ENCODE peak calls at places on chromosomes 16 and 17, in eight cellular contexts. One of them, this sample, is unnamed.
A peak's percentile ranks its signal among the peaks of the same experiment; 100 is the strongest.

GRCh38 chr17:18039535-18040286 is 503 bp downstream of the GID4 start:
- DNase-seq in heart left ventricle: peak; percentile 30
- DNase-seq in right lobe of liver: no peak
- DNase-seq in uterus: peak; percentile 31
- DNase-seq in A549: peak; percentile 36
- DNase-seq in IMR-90: no peak
- DNase-seq in transverse colon: peak; percentile 41
- DNase-seq in endothelial cell of umbilical vein: peak; percentile 17
- DNase-seq in this sample: no peak

GRCh38 chr16:72372082-72372615 is 200.2 kb upstream of the PMFBP1 start:
- DNase-seq in heart left ventricle: no peak
- DNase-seq in right lobe of liver: no peak
- DNase-seq in uterus: no peak
- DNase-seq in A549: no peak
- DNase-seq in IMR-90: no peak
- DNase-seq in transverse colon: no peak
- DNase-seq in endothelial cell of umbilical vein: no peak
- DNase-seq in this sample: no peak

GRCh38 chr16:51666821-51667220 is 515.8 kb upstream of the SALL1 start:
- DNase-seq in heart left ventricle: no peak
- DNase-seq in right lobe of liver: no peak
- DNase-seq in uterus: no peak
- DNase-seq in A549: no peak
- DNase-seq in IMR-90: no peak
- DNase-seq in transverse colon: no peak
- DNase-seq in endothelial cell of umbilical vein: no peak
- DNase-seq in this sample: no peak

GRCh38 chr17:58279016-58279671 is 1.6 kb downstream of the MPO start:
- DNase-seq in heart left ventricle: peak; percentile 34
- DNase-seq in right lobe of liver: no peak
- DNase-seq in uterus: no peak
- DNase-seq in A549: no peak
- DNase-seq in IMR-90: peak; percentile 30
- DNase-seq in transverse colon: peak; percentile 23
- DNase-seq in endothelial cell of umbilical vein: no peak
- DNase-seq in this sample: no peak

GRCh38 chr17:74522381-74523090 is 8.7 kb downstream of the CD300LB start:
- DNase-seq in heart left ventricle: no peak
- DNase-seq in right lobe of liver: peak; percentile 43
- DNase-seq in uterus: no peak
- DNase-seq in A549: no peak
- DNase-seq in IMR-90: no peak
- DNase-seq in transverse colon: no peak
- DNase-seq in endothelial cell of umbilical vein: no peak
- DNase-seq in this sample: no peak

GRCh38 chr17:58786586-58787295 is 31.1 kb downstream of the PPM1E start:
- DNase-seq in heart left ventricle: no peak
- DNase-seq in right lobe of liver: no peak
- DNase-seq in uterus: no peak
- DNase-seq in A549: peak; percentile 8
- DNase-seq in IMR-90: peak; percentile 87
- DNase-seq in transverse colon: no peak
- DNase-seq in endothelial cell of umbilical vein: peak; percentile 46
- DNase-seq in this sample: no peak

GRCh38 chr16:89841275-89841674 is 13.0 kb downstream of the SPIRE2 start:
- DNase-seq in heart left ventricle: no peak
- DNase-seq in right lobe of liver: no peak
- DNase-seq in uterus: no peak
- DNase-seq in A549: no peak
- DNase-seq in IMR-90: no peak
- DNase-seq in transverse colon: peak; percentile 42
- DNase-seq in endothelial cell of umbilical vein: no peak
- DNase-seq in this sample: no peak

GRCh38 chr17:16989953-16990860 is 18.3 kb upstream of the TNFRSF13B start:
- DNase-seq in heart left ventricle: no peak
- DNase-seq in right lobe of liver: peak; percentile 1
- DNase-seq in uterus: no peak
- DNase-seq in A549: no peak
- DNase-seq in IMR-90: peak; percentile 59
- DNase-seq in transverse colon: no peak
- DNase-seq in endothelial cell of umbilical vein: no peak
- DNase-seq in this sample: no peak

GRCh38 chr17:81956607-81957589 is 4.1 kb downstream of the NOTUM start:
- DNase-seq in heart left ventricle: no peak
- DNase-seq in right lobe of liver: no peak
- DNase-seq in uterus: no peak
- DNase-seq in A549: no peak
- DNase-seq in IMR-90: no peak
- DNase-seq in transverse colon: no peak
- DNase-seq in endothelial cell of umbilical vein: no peak
- DNase-seq in this sample: no peak

GRCh38 chr17:71423871-71424546 is 696.8 kb upstream of the SOX9 start:
- DNase-seq in heart left ventricle: no peak
- DNase-seq in right lobe of liver: no peak
- DNase-seq in uterus: no peak
- DNase-seq in A549: no peak
- DNase-seq in IMR-90: peak; percentile 76
- DNase-seq in transverse colon: no peak
- DNase-seq in endothelial cell of umbilical vein: no peak
- DNase-seq in this sample: no peak

GRCh38 chr17:50603340-50603739 is 31.3 kb upstream of the ABCC3 start:
- DNase-seq in heart left ventricle: no peak
- DNase-seq in right lobe of liver: no peak
- DNase-seq in uterus: no peak
- DNase-seq in A549: peak; percentile 68
- DNase-seq in IMR-90: no peak
- DNase-seq in transverse colon: no peak
- DNase-seq in endothelial cell of umbilical vein: no peak
- DNase-seq in this sample: no peak

GRCh38 chr16:87169509-87169985 is 147.6 kb downstream of the C16orf95 start:
- DNase-seq in heart left ventricle: no peak
- DNase-seq in right lobe of liver: peak; percentile 73
- DNase-seq in uterus: no peak
- DNase-seq in A549: no peak
- DNase-seq in IMR-90: peak; percentile 35
- DNase-seq in transverse colon: no peak
- DNase-seq in endothelial cell of umbilical vein: no peak
- DNase-seq in this sample: no peak

GRCh38 chr17:44496815-44497214 is 6.4 kb downstream of the GPATCH8 start:
- DNase-seq in heart left ventricle: no peak
- DNase-seq in right lobe of liver: no peak
- DNase-seq in uterus: no peak
- DNase-seq in A549: no peak
- DNase-seq in IMR-90: no peak
- DNase-seq in transverse colon: no peak
- DNase-seq in endothelial cell of umbilical vein: no peak
- DNase-seq in this sample: no peak

GRCh38 chr16:85522842-85523601 is 90.1 kb upstream of the GSE1 start:
- DNase-seq in heart left ventricle: peak; percentile 56
- DNase-seq in right lobe of liver: no peak
- DNase-seq in uterus: peak; percentile 45
- DNase-seq in A549: no peak
- DNase-seq in IMR-90: peak; percentile 24
- DNase-seq in transverse colon: peak; percentile 46
- DNase-seq in endothelial cell of umbilical vein: no peak
- DNase-seq in this sample: no peak

GRCh38 chr16:47528431-47528830 is 67.3 kb downstream of the PHKB start:
- DNase-seq in heart left ventricle: no peak
- DNase-seq in right lobe of liver: no peak
- DNase-seq in uterus: no peak
- DNase-seq in A549: no peak
- DNase-seq in IMR-90: peak; percentile 28
- DNase-seq in transverse colon: no peak
- DNase-seq in endothelial cell of umbilical vein: no peak
- DNase-seq in this sample: no peak

GRCh38 chr16:67941469-67942199 is 2.3 kb downstream of the LCAT start:
- DNase-seq in heart left ventricle: no peak
- DNase-seq in right lobe of liver: no peak
- DNase-seq in uterus: no peak
- DNase-seq in A549: no peak
- DNase-seq in IMR-90: no peak
- DNase-seq in transverse colon: no peak
- DNase-seq in endothelial cell of umbilical vein: no peak
- DNase-seq in this sample: no peak

GRCh38 chr17:51995797-51996403 is 162.6 kb downstream of the CA10 start:
- DNase-seq in heart left ventricle: no peak
- DNase-seq in right lobe of liver: no peak
- DNase-seq in uterus: no peak
- DNase-seq in A549: no peak
- DNase-seq in IMR-90: no peak
- DNase-seq in transverse colon: no peak
- DNase-seq in endothelial cell of umbilical vein: no peak
- DNase-seq in this sample: no peak

GRCh38 chr16:19219836-19220235 is 51.8 kb downstream of the SYT17 start:
- DNase-seq in heart left ventricle: no peak
- DNase-seq in right lobe of liver: no peak
- DNase-seq in uterus: no peak
- DNase-seq in A549: no peak
- DNase-seq in IMR-90: no peak
- DNase-seq in transverse colon: no peak
- DNase-seq in endothelial cell of umbilical vein: no peak
- DNase-seq in this sample: no peak

GRCh38 chr16:28837672-28838557 is 8.2 kb downstream of the TUFM start:
- DNase-seq in heart left ventricle: no peak
- DNase-seq in right lobe of liver: no peak
- DNase-seq in uterus: no peak
- DNase-seq in A549: no peak
- DNase-seq in IMR-90: no peak
- DNase-seq in transverse colon: no peak
- DNase-seq in endothelial cell of umbilical vein: no peak
- DNase-seq in this sample: no peak

GRCh38 chr16:28838558-28838918 is 7.6 kb downstream of the TUFM start:
- DNase-seq in heart left ventricle: no peak
- DNase-seq in right lobe of liver: no peak
- DNase-seq in uterus: no peak
- DNase-seq in A549: no peak
- DNase-seq in IMR-90: no peak
- DNase-seq in transverse colon: no peak
- DNase-seq in endothelial cell of umbilical vein: no peak
- DNase-seq in this sample: no peak

GRCh38 chr16:28836761-28837064 is 9.4 kb downstream of the TUFM start:
- DNase-seq in heart left ventricle: no peak
- DNase-seq in right lobe of liver: no peak
- DNase-seq in uterus: no peak
- DNase-seq in A549: no peak
- DNase-seq in IMR-90: no peak
- DNase-seq in transverse colon: no peak
- DNase-seq in endothelial cell of umbilical vein: no peak
- DNase-seq in this sample: no peak

GRCh38 chr16:28839899-28840298 is 6.2 kb downstream of the TUFM start:
- DNase-seq in heart left ventricle: no peak
- DNase-seq in right lobe of liver: no peak
- DNase-seq in uterus: no peak
- DNase-seq in A549: no peak
- DNase-seq in IMR-90: no peak
- DNase-seq in transverse colon: no peak
- DNase-seq in endothelial cell of umbilical vein: no peak
- DNase-seq in this sample: no peak

GRCh38 chr16:28839004-28839639 is 7.0 kb downstream of the TUFM start:
- DNase-seq in heart left ventricle: no peak
- DNase-seq in right lobe of liver: no peak
- DNase-seq in uterus: no peak
- DNase-seq in A549: no peak
- DNase-seq in IMR-90: no peak
- DNase-seq in transverse colon: no peak
- DNase-seq in endothelial cell of umbilical vein: no peak
- DNase-seq in this sample: no peak
- TF ChIP-seq POLR2A in heart left ventricle: no peak
- TF ChIP-seq POLR2A in right lobe of liver: no peak
- TF ChIP-seq POLR2A in uterus: no peak
- TF ChIP-seq POLR2A in A549: no peak
- TF ChIP-seq POLR2A in IMR-90: no peak
- TF ChIP-seq POLR2A in transverse colon: no peak
- TF ChIP-seq POLR2A in endothelial cell of umbilical vein: no peak
- TF ChIP-seq POLR2A in this sample: no peak

GRCh38 chr16:5011637-5012036 is 22.1 kb downstream of the NAGPA start:
- DNase-seq in heart left ventricle: no peak
- DNase-seq in right lobe of liver: no peak
- DNase-seq in uterus: no peak
- DNase-seq in A549: no peak
- DNase-seq in IMR-90: no peak
- DNase-seq in transverse colon: no peak
- DNase-seq in endothelial cell of umbilical vein: no peak
- DNase-seq in this sample: no peak
- H3K27ac ChIP-seq in heart left ventricle: no peak overlapping the region
- H3K27ac ChIP-seq in right lobe of liver: no peak overlapping the region
- H3K27ac ChIP-seq in uterus: no peak overlapping the region
- H3K27ac ChIP-seq in A549: no peak overlapping the region
- H3K27ac ChIP-seq in IMR-90: no peak overlapping the region
- H3K27ac ChIP-seq in transverse colon: no peak overlapping the region
- H3K27ac ChIP-seq in endothelial cell of umbilical vein: no peak overlapping the region
- H3K27ac ChIP-seq in this sample: no peak overlapping the region

DNA sequence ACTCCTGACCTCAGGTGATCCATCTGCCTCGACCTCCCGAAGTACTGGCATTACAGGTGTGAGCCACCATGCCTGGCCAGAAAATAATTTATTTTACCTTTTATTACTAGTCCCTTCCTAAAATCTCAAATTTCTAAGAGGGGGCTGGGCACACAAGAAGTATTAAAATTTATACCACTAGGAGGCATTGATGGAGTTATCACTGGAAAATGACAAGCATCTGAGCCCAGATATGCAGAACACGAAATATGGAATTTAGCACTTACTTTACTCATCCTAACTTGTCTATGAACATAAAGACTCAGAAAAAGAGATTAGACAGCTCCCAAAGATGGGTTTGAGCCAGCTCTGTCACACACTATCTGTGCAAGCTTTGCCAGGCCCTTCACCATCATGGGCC is 46.4 kb downstream of the STAT5A start:
- DNase-seq in heart left ventricle: no peak
- DNase-seq in right lobe of liver: no peak
- DNase-seq in uterus: no peak
- DNase-seq in A549: no peak
- DNase-seq in IMR-90: no peak
- DNase-seq in transverse colon: no peak
- DNase-seq in endothelial cell of umbilical vein: no peak
- DNase-seq in this sample: no peak
- TF ChIP-seq CTCF in heart left ventricle: no peak
- TF ChIP-seq CTCF in right lobe of liver: peak; percentile 11
- TF ChIP-seq CTCF in uterus: no peak
- TF ChIP-seq CTCF in A549: peak; percentile 32
- TF ChIP-seq CTCF in IMR-90: peak; percentile 14
- TF ChIP-seq CTCF in transverse colon: no peak
- TF ChIP-seq CTCF in endothelial cell of umbilical vein: peak; percentile 3
- TF ChIP-seq CTCF in this sample: peak; percentile 9

DNA sequence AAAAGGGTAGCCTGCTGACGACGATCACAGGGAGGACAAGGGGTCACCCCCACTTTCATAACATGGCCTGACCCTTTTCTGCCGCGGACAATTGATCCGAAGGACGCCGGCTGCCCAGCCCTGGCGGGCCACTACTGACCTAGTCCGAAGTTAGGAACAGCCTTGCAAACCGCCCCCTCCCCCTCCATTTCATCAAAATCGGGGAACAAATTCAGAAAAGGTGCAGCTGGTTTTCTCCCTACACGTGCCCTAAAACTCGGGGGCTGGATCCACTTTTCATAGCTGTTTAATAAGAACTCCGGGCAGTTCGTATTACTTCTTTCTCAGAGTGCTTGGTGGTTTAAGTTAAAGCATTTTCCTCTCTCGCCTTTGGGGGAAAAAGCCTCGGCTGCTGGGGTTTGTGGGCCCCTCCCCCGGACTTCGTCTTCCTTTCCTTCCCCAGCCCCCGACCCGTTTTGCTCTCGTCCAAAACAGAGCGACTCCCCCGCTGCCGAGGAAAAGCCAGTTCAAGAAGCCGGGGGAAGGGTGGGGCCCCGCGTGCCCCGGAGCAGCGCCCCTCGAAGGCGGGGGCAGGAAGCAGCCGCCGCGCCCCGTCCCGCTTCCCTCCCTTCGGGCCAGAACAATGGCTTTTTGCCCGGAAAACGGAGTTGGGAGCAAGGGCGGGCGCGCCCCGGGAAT is 643 bp upstream of the CBX2 start:
- DNase-seq in heart left ventricle: peak; percentile 82
- DNase-seq in right lobe of liver: peak; percentile 70
- DNase-seq in uterus: peak; percentile 60
- DNase-seq in A549: peak; percentile 87
- DNase-seq in IMR-90: peak; percentile 32
- DNase-seq in transverse colon: peak; percentile 52
- DNase-seq in endothelial cell of umbilical vein: peak; percentile 44
- DNase-seq in this sample: no peak
- TF ChIP-seq POLR2A in heart left ventricle: no peak
- TF ChIP-seq POLR2A in right lobe of liver: no peak
- TF ChIP-seq POLR2A in uterus: no peak
- TF ChIP-seq POLR2A in A549: peak; percentile 14
- TF ChIP-seq POLR2A in IMR-90: no peak
- TF ChIP-seq POLR2A in transverse colon: no peak
- TF ChIP-seq POLR2A in endothelial cell of umbilical vein: no peak
- TF ChIP-seq POLR2A in this sample: no peak